ENCODE peak calls at places on chromosomes 4 and X, in five cellular contexts. K is NT2/D1, B is GM12878, W is H1, G is HepG2. Z is an unnamed sample.

GRCh38 chr4:124903995-124904722 is 191.6 kb upstream of the ANKRD50 start:
- DNase-seq in W (no peak), B (no peak), K (no peak), G (no peak), Z (peak)

GRCh38 chrX:115233497-115234219 is at the start of gene LRCH2:
- DNase-seq in G (no peak), W (peak), B (no peak), K (no peak), Z (peak)

GRCh38 chr4:150938417-150938816 is 76.7 kb downstream of the LRBA start:
- DNase-seq in B (no peak), G (no peak), W (no peak), K (no peak), Z (peak)

GRCh38 chr4:107034091-107034698 is 1.9 kb downstream of the DKK2 start:
- DNase-seq in G (peak), B (no peak), W (peak), K (no peak), Z (peak)

GRCh38 chrX:107700317-107700774 is 72.0 kb downstream of the PRPS1 start:
- DNase-seq in K (no peak), G (no peak), B (no peak), W (no peak), Z (peak)

GRCh38 chrX:25039036-25039435 is 23.3 kb upstream of the ARX start:
- DNase-seq in W (no peak), B (no peak), G (no peak), K (no peak), Z (no peak)

GRCh38 chr4:184961693-184962092 is 56.6 kb upstream of the HELT start:
- DNase-seq in W (no peak), K (no peak), G (no peak), B (no peak), Z (peak)

GRCh38 chr4:141180991-141181760 is 39.5 kb upstream of the ZNF330 start:
- DNase-seq in W (no peak), B (no peak), G (no peak), K (no peak), Z (no peak)

GRCh38 chr4:10205223-10205622 is 88.6 kb upstream of the WDR1 start:
- DNase-seq in W (no peak), B (no peak), K (no peak), G (peak), Z (no peak)

GRCh38 chr4:26271703-26272102 is 49.1 kb upstream of the RBPJ start:
- DNase-seq in K (no peak), W (no peak), B (no peak), G (no peak), Z (no peak)

GRCh38 chrX:101415180-101416130 is 7.4 kb downstream of the HNRNPH2 start:
- DNase-seq in B (peak), G (peak), W (no peak), K (peak), Z (peak)

GRCh38 chrX:65894138-65894537 is 145.7 kb downstream of the VSIG4 start:
- DNase-seq in K (no peak), B (no peak), G (no peak), W (no peak), Z (no peak)

GRCh38 chrX:46758163-46758955 is 559 bp downstream of the SLC9A7 start:
- DNase-seq in W (peak), B (no peak), K (no peak), G (no peak), Z (no peak)

GRCh38 chrX:54181196-54181953 is 1.7 kb downstream of the FAM120C start:
- DNase-seq in G (no peak), W (no peak), B (no peak), K (no peak), Z (no peak)

GRCh38 chrX:5051831-5052491 is 1176.7 kb downstream of the NLGN4X start:
- DNase-seq in G (no peak), W (no peak), B (no peak), K (no peak), Z (no peak)

GRCh38 chr4:38166082-38166481 is 205.9 kb downstream of the PTTG2 start:
- DNase-seq in W (no peak), G (no peak), B (no peak), K (no peak), Z (no peak)

GRCh38 chrX:38862100-38862499 is 60.8 kb downstream of the MID1IP1 start:
- DNase-seq in W (no peak), G (no peak), B (no peak), K (no peak), Z (no peak)

GRCh38 chr4:67614186-67614585 is 55.7 kb downstream of the STAP1 start:
- DNase-seq in W (no peak), G (no peak), K (no peak), B (no peak), Z (no peak)

GRCh38 chrX:141989802-141990201 is 86.1 kb downstream of the MAGEC1 start:
- DNase-seq in K (no peak), B (no peak), W (no peak), G (no peak), Z (no peak)

GRCh38 chr4:31362756-31363155 is 642.6 kb downstream of the PCDH7 start:
- DNase-seq in W (no peak), G (no peak), K (no peak), B (no peak), Z (no peak)

GRCh38 chrX:103774070-103774642 is 2.5 kb upstream of the PLP1 start:
- DNase-seq in B (no peak), K (no peak), G (peak), W (no peak), Z (no peak)

GRCh38 chr4:577499-578450 is 1.7 kb upstream of the TMEM271 start:
- DNase-seq in K (peak), G (peak), B (no peak), W (peak), Z (no peak)

GRCh38 chr4:575281-576141 is 584 bp downstream of the TMEM271 start:
- DNase-seq in K (peak), G (no peak), B (no peak), W (peak), Z (peak)

GRCh38 chr4:576991-577498 is 950 bp upstream of the TMEM271 start:
- DNase-seq in K (peak), W (no peak), B (no peak), G (no peak), Z (no peak)

GRCh38 chr4:574346-575161 is 1.5 kb downstream of the TMEM271 start:
- DNase-seq in G (no peak), B (no peak), W (peak), K (no peak), Z (no peak)

GRCh38 chr4:576245-576821 is at the start of gene TMEM271:
- DNase-seq in B (no peak), G (no peak), K (peak), W (peak), Z (no peak)
- TF ChIP-seq SUZ12 in B (no peak), G (no peak), K (no peak), W (no peak), Z (no peak)

DNA sequence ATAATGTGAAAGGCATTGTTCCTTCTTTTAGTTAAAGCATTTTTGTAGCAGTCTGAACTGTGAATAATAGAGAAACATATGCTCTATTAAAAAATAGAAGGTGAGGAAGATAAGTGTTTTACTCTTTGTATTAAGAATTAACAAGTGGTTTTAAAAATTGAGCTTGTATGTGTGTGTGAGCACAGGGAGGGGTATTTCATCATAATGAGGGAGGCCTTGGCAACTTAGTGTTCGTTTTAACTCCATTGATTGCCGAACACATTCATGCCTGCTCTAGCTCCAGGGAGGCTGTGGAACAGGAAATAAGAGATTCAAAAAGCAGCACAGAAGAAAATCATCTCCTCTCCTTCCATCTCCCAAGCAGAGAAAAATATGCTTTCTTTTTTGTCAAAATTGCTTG is 14.8 kb downstream of the SHROOM3 start:
- DNase-seq in K (no peak), G (no peak), B (no peak), W (no peak), Z (no peak)
- TF ChIP-seq SUZ12 in K (no peak), G (no peak), B (no peak), W (no peak), Z (no peak)

GRCh38 chr4:128286474-128287158 is 997 bp downstream of the PGRMC2 start:
- DNase-seq in K (no peak), W (no peak), B (no peak), G (peak), Z (peak)
- TF ChIP-seq SUZ12 in K (no peak), W (no peak), B (no peak), G (no peak), Z (no peak)

DNA sequence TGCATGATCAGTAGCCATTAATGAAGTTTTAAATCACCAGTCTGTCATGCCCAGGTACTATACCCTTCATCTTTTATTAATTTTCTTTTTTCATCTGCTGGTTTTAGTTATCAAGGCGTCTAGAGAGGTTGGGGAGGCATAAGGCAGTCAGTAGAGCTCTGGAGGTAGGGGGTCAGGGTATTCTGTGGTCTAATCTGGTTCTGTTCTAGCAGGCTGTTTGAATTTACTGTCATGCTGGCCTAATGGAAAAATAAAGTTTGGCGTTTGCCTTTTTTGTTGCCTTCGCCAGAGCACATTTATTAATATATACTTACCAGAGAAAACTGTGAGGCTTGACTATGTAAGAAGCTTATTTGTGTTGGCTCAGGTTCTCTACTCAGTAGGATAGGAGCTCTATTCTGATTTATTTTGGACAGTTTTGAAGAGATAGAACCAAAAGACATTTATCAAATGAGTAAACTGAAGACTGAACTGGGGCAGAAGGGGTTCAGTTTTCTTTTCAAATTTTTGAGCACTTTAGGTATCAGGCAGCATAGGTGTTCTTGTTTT is 46.9 kb downstream of the TMEM131L start:
- DNase-seq in K (no peak), B (no peak), W (no peak), G (no peak), Z (no peak)
- TF ChIP-seq SUZ12 in K (no peak), B (no peak), W (no peak), G (no peak), Z (no peak)

GRCh38 chr4:1244081-1244977 is 4.6 kb downstream of the CTBP1 start:
- DNase-seq in G (no peak), K (no peak), W (peak), B (no peak), Z (no peak)
- TF ChIP-seq SUZ12 in G (no peak), K (no peak), W (no peak), B (no peak), Z (no peak)

DNA sequence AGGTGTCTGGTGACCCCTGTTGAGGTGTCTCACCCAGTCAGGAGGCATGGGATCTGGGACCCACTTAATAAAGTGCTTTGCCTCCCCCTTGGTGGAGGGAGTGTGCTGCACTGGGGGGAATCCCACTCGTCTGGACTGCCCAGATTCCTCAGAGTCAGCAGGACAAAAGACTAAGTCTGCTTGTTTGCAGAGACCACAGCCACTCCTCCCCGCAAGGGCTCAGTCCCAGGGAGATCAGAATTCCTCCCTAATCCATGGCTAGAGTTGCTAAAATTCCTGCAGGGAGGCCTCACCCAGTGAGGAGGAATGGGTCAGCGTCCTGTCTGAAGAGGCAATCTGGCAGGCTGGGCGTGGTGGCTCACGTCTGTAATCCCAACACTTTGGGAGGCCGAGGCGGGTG is 442.2 kb downstream of the PABPC4L start:
- DNase-seq in K (peak), W (no peak), G (no peak), B (no peak), Z (no peak)
- TF ChIP-seq SUZ12 in K (no peak), W (no peak), G (no peak), B (no peak), Z (no peak)

GRCh38 chr4:24330198-24330972 is 254.0 kb downstream of the DHX15 start:
- DNase-seq in G (no peak), W (no peak), B (no peak), K (no peak), Z (no peak)
- TF ChIP-seq SUZ12 in G (no peak), W (no peak), B (no peak), K (no peak), Z (no peak)